ENCODE peak calls at places on chromosomes 16 and 17, in nine cellular contexts. N, F, K, V, M, R, W, S and P are unnamed samples.

GRCh38 chr16:75351183-75351582 is 82.1 kb downstream of the CFDP1 start:
- DNase-seq in N (no peak), F (no peak), K (no peak), V (no peak), M (no peak), R (no peak), W (no peak), S (no peak), P (no peak)

GRCh38 chr16:22232277-22233049 is 26.4 kb downstream of the EEF2K start:
- DNase-seq in N (peak; percentile 95), F (peak; percentile 94), K (no peak), V (no peak), M (no peak), R (peak; percentile 93), W (no peak), S (peak; percentile 90), P (no peak)

GRCh38 chr17:36529121-36529520 is 5.5 kb downstream of the MYO19 start:
- DNase-seq in N (peak; percentile 33), F (no peak), K (no peak), V (no peak), M (no peak), R (no peak), W (no peak), S (no peak), P (no peak)

GRCh38 chr16:26951950-26952349 is 114.8 kb upstream of the C16orf82 start:
- DNase-seq in N (no peak), F (no peak), K (no peak), V (no peak), M (no peak), R (no peak), W (no peak), S (no peak), P (no peak)

GRCh38 chr16:88533381-88533831 is 36.8 kb upstream of the ZC3H18 start:
- DNase-seq in N (no peak), F (no peak), K (no peak), V (no peak), M (no peak), R (no peak), W (no peak), S (no peak), P (no peak)

GRCh38 chr16:82699711-82700495 is 73.1 kb downstream of the CDH13 start:
- DNase-seq in N (no peak), F (no peak), K (no peak), V (peak; percentile 67), M (peak; percentile 40), R (no peak), W (no peak), S (no peak), P (no peak)

GRCh38 chr17:2712300-2713043 is 908 bp upstream of the CLUH start:
- DNase-seq in N (no peak), F (no peak), K (no peak), V (no peak), M (no peak), R (no peak), W (peak; percentile 48), S (no peak), P (no peak)

GRCh38 chr17:20896153-20896649 is 146.6 kb downstream of the USP22 start:
- DNase-seq in N (peak; percentile 13), F (peak; percentile 13), K (no peak), V (no peak), M (peak; percentile 22), R (no peak), W (no peak), S (peak; percentile 38), P (no peak)

GRCh38 chr16:708959-709358 is 3.4 kb upstream of the FBXL16 start:
- DNase-seq in N (no peak), F (no peak), K (no peak), V (no peak), M (no peak), R (no peak), W (no peak), S (no peak), P (no peak)

GRCh38 chr16:85615852-85616607 is 2.9 kb downstream of the GSE1 start:
- DNase-seq in N (peak; percentile 79), F (peak; percentile 83), K (peak; percentile 92), V (peak; percentile 86), M (peak; percentile 76), R (peak; percentile 78), W (peak; percentile 76), S (peak; percentile 79), P (peak; percentile 71)

GRCh38 chr17:61599608-61600007 is 8.6 kb upstream of the NACA2 start:
- DNase-seq in N (no peak), F (no peak), K (no peak), V (no peak), M (no peak), R (no peak), W (no peak), S (no peak), P (no peak)

GRCh38 chr16:85306071-85306792 is 194.0 kb upstream of the CIBAR2 start:
- DNase-seq in N (peak; percentile 48), F (peak; percentile 87), K (peak; percentile 96), V (peak; percentile 97), M (peak; percentile 88), R (peak; percentile 78), W (peak; percentile 96), S (peak; percentile 93), P (peak; percentile 78)

GRCh38 chr16:84985079-84986065 is 26.0 kb downstream of the ZDHHC7 start:
- DNase-seq in N (peak; percentile 33), F (no peak), K (peak; percentile 79), V (peak; percentile 82), M (no peak), R (peak; percentile 39), W (peak; percentile 81), S (no peak), P (no peak)

GRCh38 chr16:73921295-73921694 is 375.3 kb upstream of the PSMD7 start:
- DNase-seq in N (no peak), F (no peak), K (no peak), V (no peak), M (no peak), R (no peak), W (no peak), S (no peak), P (no peak)

GRCh38 chr17:17147821-17148220 is 58.3 kb downstream of the PLD6 start:
- DNase-seq in N (no peak), F (no peak), K (no peak), V (no peak), M (no peak), R (no peak), W (no peak), S (no peak), P (no peak)

GRCh38 chr16:88736496-88736895 is 30.2 kb downstream of the CTU2 start:
- DNase-seq in N (no peak), F (no peak), K (no peak), V (no peak), M (no peak), R (no peak), W (no peak), S (no peak), P (no peak)

GRCh38 chr17:81428121-81428515 is 32.9 kb downstream of the BAHCC1 start:
- DNase-seq in N (no peak), F (peak; percentile 52), K (no peak), V (peak; percentile 88), M (no peak), R (no peak), W (peak; percentile 51), S (peak; percentile 79), P (no peak)

GRCh38 chr16:11256657-11257130 is 690 bp upstream of the SOCS1 start:
- DNase-seq in N (peak; percentile 48), F (peak; percentile 70), K (peak; percentile 69), V (peak; percentile 86), M (peak; percentile 74), R (peak; percentile 83), W (peak; percentile 42), S (peak; percentile 69), P (no peak)

GRCh38 chr16:87382023-87382785 is 1.4 kb downstream of the FBXO31 start:
- DNase-seq in N (no peak), F (peak; percentile 35), K (no peak), V (no peak), M (no peak), R (no peak), W (no peak), S (no peak), P (no peak)

DNA sequence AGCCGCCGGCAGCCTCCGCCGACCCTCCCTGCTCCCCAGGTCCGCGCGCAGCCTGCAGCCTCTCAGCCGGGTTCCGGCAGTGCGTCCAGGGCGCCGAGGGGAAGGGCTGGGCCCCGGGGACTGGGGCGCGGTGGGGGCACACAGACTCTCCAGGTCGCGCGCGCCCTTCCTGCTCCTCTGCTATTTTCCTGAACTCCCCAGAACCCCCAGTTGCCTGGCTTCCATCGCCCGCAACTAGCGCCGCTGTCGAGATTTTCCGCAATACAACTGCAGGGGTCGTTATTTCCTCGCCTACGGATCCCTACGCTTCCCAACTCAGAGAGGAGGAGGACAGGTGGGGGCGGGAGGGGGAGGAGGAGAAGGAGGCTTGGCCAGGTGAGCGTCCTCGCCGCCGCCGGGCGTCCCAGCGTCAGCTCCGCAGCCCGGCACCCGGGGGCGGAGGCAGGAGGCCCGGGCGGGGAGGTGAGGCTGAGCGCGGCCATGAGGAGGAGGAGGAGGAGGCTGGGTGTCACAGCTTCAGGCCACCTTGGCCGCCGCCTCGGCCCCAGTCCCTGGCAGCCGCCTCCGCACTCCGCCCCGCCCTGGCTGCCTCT is at the start of gene CA10:
- DNase-seq in N (no peak), F (no peak), K (peak; percentile 60), V (no peak), M (no peak), R (no peak), W (no peak), S (no peak), P (no peak)
- TF ChIP-seq CTCF in N (no peak), F (no peak), K (no peak), V (no peak), M (no peak), R (no peak), W (no peak), S (no peak), P (no peak)

GRCh38 chr17:27066315-27066714 is 227.6 kb upstream of the WSB1 start:
- DNase-seq in N (no peak), F (no peak), K (no peak), V (no peak), M (no peak), R (no peak), W (no peak), S (no peak), P (no peak)
- H3K9me3 ChIP-seq in N (no peaks in the 10 kb centered on the region), F (no peaks in the 10 kb centered on the region), K (no peaks in the 10 kb centered on the region), V (no peaks in the 10 kb centered on the region), M (no peaks in the 10 kb centered on the region), R (no peaks in the 10 kb centered on the region), W (no peaks in the 10 kb centered on the region), S (no peaks in the 10 kb centered on the region), P (no peaks in the 10 kb centered on the region)

GRCh38 chr17:9212376-9213310 is 191.3 kb downstream of the NTN1 start:
- DNase-seq in N (no peak), F (no peak), K (no peak), V (no peak), M (no peak), R (peak; percentile 27), W (no peak), S (no peak), P (no peak)
- H3K27ac ChIP-seq in N (no peak overlapping the region), F (no peak overlapping the region), K (no peak overlapping the region), V (no peak overlapping the region), M (no peak overlapping the region), R (no peak overlapping the region), W (no peak overlapping the region), S (no peak overlapping the region), P (no peak overlapping the region)

GRCh38 chr17:565506-565905 is 149.1 kb downstream of the VPS53 start:
- DNase-seq in N (peak; percentile 33), F (no peak), K (no peak), V (no peak), M (no peak), R (no peak), W (no peak), S (no peak), P (no peak)
- TF ChIP-seq CTCF in N (peak; percentile 8), F (no peak), K (no peak), V (no peak), M (no peak), R (no peak), W (no peak), S (no peak), P (no peak)

GRCh38 chr17:82946081-82946480 is 106.3 kb upstream of the ZNF750 start:
- DNase-seq in N (no peak), F (no peak), K (no peak), V (no peak), M (no peak), R (no peak), W (no peak), S (no peak), P (no peak)
- H3K9me3 ChIP-seq in N (peaks cover 80% of the 10 kb centered on the region), F (peaks cover 16% of the 10 kb centered on the region), K (no peaks in the 10 kb centered on the region), V (no peaks in the 10 kb centered on the region), M (peaks cover 34% of the 10 kb centered on the region), R (no peaks in the 10 kb centered on the region), W (peaks cover 10% of the 10 kb centered on the region), S (peaks cover 30% of the 10 kb centered on the region), P (peaks cover 31% of the 10 kb centered on the region)